ENCODE peak calls at places on chromosomes 4 and X, in six cellular contexts. I is CD14-positive monocyte, K is PC-3, N is B cell, T is AG09309, D is fibroblast of lung. V is an unnamed sample.

GRCh38 chr4:23333946-23334878 is 555.6 kb downstream of the PPARGC1A start:
- DNase-seq in I (peak; percentile 62), K (peak; percentile 77), N (no peak), T (no peak), D (peak; percentile 98), V (no peak)

GRCh38 chr4:25013756-25014737 is 16.7 kb downstream of the LGI2 start:
- DNase-seq in I (no peak), K (no peak), N (no peak), T (no peak), D (peak; percentile 3), V (no peak)

GRCh38 chrX:151870603-151871002 is 42.1 kb upstream of the MAGEA4 start:
- DNase-seq in I (no peak), K (peak; percentile 30), N (no peak), T (peak; percentile 48), D (peak; percentile 50), V (no peak)

GRCh38 chr4:159981457-159981856 is 878.6 kb downstream of the RAPGEF2 start:
- DNase-seq in I (no peak), K (no peak), N (no peak), T (no peak), D (no peak), V (no peak)

GRCh38 chrX:21412883-21413282 is 38.7 kb downstream of the CNKSR2 start:
- DNase-seq in I (no peak), K (no peak), N (no peak), T (no peak), D (peak; percentile 24), V (no peak)

GRCh38 chr4:77538574-77539157 is 67.0 kb upstream of the CXCL13 start:
- DNase-seq in I (no peak), K (peak; percentile 71), N (no peak), T (no peak), D (peak; percentile 80), V (no peak)

GRCh38 chrX:118066867-118067515 is 49.6 kb downstream of the KLHL13 start:
- DNase-seq in I (no peak), K (peak; percentile 79), N (no peak), T (no peak), D (no peak), V (no peak)

GRCh38 chrX:98203800-98204199 is 1320.1 kb downstream of the RPA4 start:
- DNase-seq in I (no peak), K (peak; percentile 63), N (no peak), T (no peak), D (peak; percentile 0), V (no peak)

GRCh38 chrX:21479695-21480280 is 105.6 kb downstream of the CNKSR2 start:
- DNase-seq in I (no peak), K (peak; percentile 76), N (no peak), T (peak; percentile 18), D (peak; percentile 67), V (peak; percentile 27)

GRCh38 chrX:66110112-66110511 is 53.9 kb upstream of the HEPH start:
- DNase-seq in I (no peak), K (peak; percentile 51), N (no peak), T (peak; percentile 0), D (peak; percentile 4), V (peak; percentile 10)

GRCh38 chrX:71492086-71493065 is 40.5 kb upstream of the OGT start:
- DNase-seq in I (peak; percentile 51), K (peak; percentile 39), N (no peak), T (no peak), D (peak; percentile 41), V (peak; percentile 47)

GRCh38 chrX:17595456-17596035 is 141.7 kb upstream of the SCML1 start:
- DNase-seq in I (no peak), K (peak; percentile 85), N (no peak), T (peak; percentile 29), D (peak; percentile 52), V (no peak)

GRCh38 chrX:27336466-27337091 is 126.6 kb downstream of the PPP4R3C start:
- DNase-seq in I (no peak), K (peak; percentile 60), N (no peak), T (no peak), D (peak; percentile 26), V (peak; percentile 18)

GRCh38 chrX:24037729-24038128 is 10.7 kb upstream of the KLHL15 start:
- DNase-seq in I (no peak), K (no peak), N (no peak), T (no peak), D (no peak), V (no peak)

GRCh38 chr4:72418458-72418857 is 150.6 kb downstream of the ADAMTS3 start:
- DNase-seq in I (no peak), K (peak; percentile 90), N (no peak), T (peak; percentile 65), D (peak; percentile 72), V (no peak)

GRCh38 chrX:53003111-53003510 is 44.8 kb upstream of the FAM156A start:
- DNase-seq in I (no peak), K (no peak), N (no peak), T (no peak), D (no peak), V (no peak)

GRCh38 chrX:53001958-53002357 is 43.6 kb upstream of the FAM156A start:
- DNase-seq in I (no peak), K (no peak), N (no peak), T (no peak), D (no peak), V (no peak)

GRCh38 chrX:53004038-53004437 is 44.6 kb upstream of the GPR173 start:
- DNase-seq in I (no peak), K (no peak), N (no peak), T (no peak), D (no peak), V (no peak)

GRCh38 chrX:52995974-52996304 is 37.6 kb upstream of the FAM156A start:
- DNase-seq in I (no peak), K (no peak), N (no peak), T (no peak), D (no peak), V (no peak)

DNA sequence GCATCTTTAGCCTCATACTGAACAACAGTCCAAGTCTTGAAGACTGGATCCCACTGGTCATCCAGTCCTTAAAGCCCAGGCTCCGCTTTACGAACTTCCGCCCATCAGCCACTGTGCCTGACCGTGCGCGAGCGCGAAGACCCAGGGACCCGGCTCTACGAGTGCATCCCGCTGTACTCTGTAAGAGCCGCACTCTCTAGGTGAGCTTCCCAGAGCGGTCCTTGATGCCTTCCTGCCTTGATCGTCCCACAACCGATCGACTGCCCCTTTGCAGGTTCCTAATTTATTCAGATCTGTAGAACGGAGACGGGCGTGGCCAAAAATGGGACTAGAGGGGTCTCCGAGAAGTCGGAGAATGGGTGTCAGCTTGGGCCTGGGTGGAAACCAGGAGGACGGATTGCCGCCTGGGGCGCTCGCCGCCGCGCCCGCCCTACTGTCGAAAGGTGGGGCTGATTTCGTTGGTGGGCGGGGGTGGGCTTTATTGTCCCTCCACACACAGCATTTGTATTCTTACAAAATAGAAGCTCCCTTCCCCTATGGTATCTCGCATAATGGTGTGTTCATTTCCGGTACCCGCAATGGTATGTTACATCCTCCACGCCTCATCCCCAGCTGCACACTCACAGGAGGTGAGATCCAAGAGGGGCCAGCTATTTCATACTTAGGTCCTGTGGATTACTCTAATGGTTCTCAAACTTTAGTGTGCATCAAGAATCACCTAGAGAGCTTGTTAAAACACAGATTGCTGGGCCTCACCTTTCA is 42.3 kb upstream of the FAM156A start:
- DNase-seq in I (no peak), K (no peak), N (no peak), T (no peak), D (no peak), V (no peak)
- TF ChIP-seq CTCF in I (no peak), K (no peak), N (no peak), T (no peak), D (no peak), V (no peak)

DNA sequence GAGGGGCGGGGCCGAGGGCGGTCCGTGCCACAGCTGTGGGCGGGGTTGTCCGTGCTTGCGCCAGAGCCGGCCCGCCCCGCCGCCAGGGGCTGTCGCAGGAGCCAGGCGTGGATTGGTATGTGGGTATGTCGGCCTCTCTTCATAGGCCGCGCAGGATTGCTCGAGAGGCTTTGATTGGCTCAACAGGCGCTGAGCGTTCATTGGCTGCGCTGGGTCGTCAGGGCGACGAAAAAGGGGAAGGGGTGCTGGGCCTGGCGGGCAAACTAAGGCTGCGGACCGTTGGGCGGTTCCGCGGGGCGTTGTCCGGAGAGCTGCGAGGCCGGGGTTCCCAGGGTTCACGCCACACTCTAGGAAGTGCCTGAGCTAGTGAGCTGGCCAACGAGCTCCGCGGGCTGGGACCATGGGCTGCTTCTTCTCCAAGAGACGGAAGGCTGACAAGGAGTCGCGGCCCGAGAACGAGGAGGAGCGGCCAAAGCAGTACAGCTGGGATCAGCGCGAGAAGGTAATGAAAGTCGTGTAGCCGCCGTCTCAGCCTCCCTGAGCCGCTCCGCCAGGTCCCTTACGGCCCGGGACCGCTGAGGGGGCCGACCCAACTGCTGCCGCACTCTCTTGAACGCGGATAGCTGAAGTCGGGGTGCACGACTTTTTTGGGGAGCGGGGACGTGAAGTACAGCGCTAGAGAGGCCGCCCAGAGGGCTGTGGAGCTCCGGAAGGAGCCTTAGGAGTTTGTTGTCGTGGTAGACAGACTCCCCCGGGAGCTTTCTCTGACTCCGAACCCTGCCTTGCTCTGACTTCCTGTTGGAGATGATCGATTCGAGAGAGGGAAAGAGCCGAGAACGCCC is at the start of gene RP2:
- DNase-seq in I (peak; percentile 95), K (peak; percentile 94), N (peak; percentile 90), T (peak; percentile 66), D (peak; percentile 95), V (peak; percentile 86)
- TF ChIP-seq CTCF in I (no peak), K (no peak), N (no peak), T (no peak), D (no peak), V (no peak)

GRCh38 chr4:175511861-175512260 is 300.2 kb downstream of the GPM6A start:
- DNase-seq in I (no peak), K (no peak), N (no peak), T (no peak), D (no peak), V (no peak)

GRCh38 chr4:175504316-175504715 is 307.7 kb downstream of the GPM6A start:
- DNase-seq in I (no peak), K (no peak), N (no peak), T (peak; percentile 23), D (no peak), V (no peak)

GRCh38 chr4:175514174-175514573 is 297.9 kb downstream of the GPM6A start:
- DNase-seq in I (no peak), K (no peak), N (no peak), T (no peak), D (no peak), V (no peak)

DNA sequence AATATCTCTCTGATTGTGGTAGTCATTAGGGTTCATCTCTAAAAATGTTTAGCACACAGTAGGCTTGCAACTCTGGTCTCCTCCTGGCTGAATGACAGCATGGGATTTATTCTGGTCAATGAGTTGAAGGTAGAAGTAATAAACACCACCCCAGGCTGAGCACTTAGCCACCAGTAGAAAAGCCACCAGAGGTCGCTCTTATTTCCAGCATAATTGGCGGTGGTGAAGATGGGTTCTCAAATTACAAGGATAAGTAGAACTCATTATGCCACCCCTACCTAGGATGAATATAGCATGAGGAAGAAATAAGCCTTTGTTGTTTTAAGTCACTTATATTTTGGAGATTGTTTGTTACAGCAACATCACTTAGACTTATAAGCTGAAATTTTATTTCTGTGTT is 302.7 kb downstream of the GPM6A start:
- DNase-seq in I (no peak), K (peak; percentile 59), N (no peak), T (no peak), D (no peak), V (no peak)
- TF ChIP-seq CTCF in I (no peak), K (peak; percentile 62), N (no peak), T (no peak), D (no peak), V (no peak)

DNA sequence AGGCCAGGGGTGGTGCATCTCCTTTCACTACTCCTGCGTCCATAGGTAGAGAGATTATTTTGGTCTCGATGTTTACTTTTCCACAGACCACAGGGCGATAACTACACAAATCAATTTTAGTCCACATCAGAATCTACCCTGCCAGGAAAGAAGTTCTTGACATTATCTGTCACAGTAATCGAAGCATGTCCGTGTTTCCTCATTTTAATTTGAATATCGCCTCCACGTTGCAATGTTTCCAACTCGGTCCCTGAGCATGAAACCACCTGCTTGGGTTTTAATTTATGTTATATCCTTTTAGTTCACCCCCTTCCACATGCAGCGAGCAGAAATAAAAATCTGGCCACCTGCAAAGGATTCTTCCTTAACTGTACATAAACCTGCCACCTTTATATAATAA is 100.1 kb upstream of the ATXN3L start:
- DNase-seq in I (no peak), K (no peak), N (no peak), T (no peak), D (no peak), V (no peak)
- TF ChIP-seq CTCF in I (no peak), K (no peak), N (no peak), T (no peak), D (no peak), V (no peak)